ENCODE peak calls at places on chromosomes 6 and 20, in six cellular contexts. One of them, this sample, is unnamed.

GRCh38 chr6:41557305-41557704 is 11.1 kb downstream of the FOXP4 start:
- DNase-seq in hepatocyte: no peak
- DNase-seq in GM23248: no peak
- DNase-seq in PC-9: no peak
- DNase-seq in neural progenitor cell: no peak
- DNase-seq in keratinocyte: no peak
- DNase-seq in this sample: no peak

GRCh38 chr6:139370047-139370706 is 4.3 kb downstream of the CITED2 start:
- DNase-seq in neural progenitor cell: peak; percentile 53
- DNase-seq in keratinocyte: no peak
- DNase-seq in PC-9: peak; percentile 2
- DNase-seq in GM23248: peak; percentile 81
- DNase-seq in hepatocyte: peak; percentile 62
- DNase-seq in this sample: peak; percentile 25

GRCh38 chr20:44041001-44041400 is 126.3 kb downstream of the TOX2 start:
- DNase-seq in keratinocyte: no peak
- DNase-seq in PC-9: no peak
- DNase-seq in hepatocyte: no peak
- DNase-seq in GM23248: no peak
- DNase-seq in neural progenitor cell: no peak
- DNase-seq in this sample: no peak

GRCh38 chr6:51468704-51469103 is 618.7 kb downstream of the PKHD1 start:
- DNase-seq in hepatocyte: no peak
- DNase-seq in PC-9: no peak
- DNase-seq in neural progenitor cell: no peak
- DNase-seq in keratinocyte: no peak
- DNase-seq in GM23248: no peak
- DNase-seq in this sample: no peak

GRCh38 chr6:111985202-111985731 is 68.6 kb upstream of the CCN6 start:
- DNase-seq in neural progenitor cell: no peak
- DNase-seq in PC-9: peak; percentile 65
- DNase-seq in hepatocyte: peak; percentile 82
- DNase-seq in GM23248: peak; percentile 98
- DNase-seq in keratinocyte: peak; percentile 77
- DNase-seq in this sample: peak; percentile 98

GRCh38 chr6:64896939-64897338 is 810.1 kb downstream of the EYS start:
- DNase-seq in neural progenitor cell: no peak
- DNase-seq in hepatocyte: no peak
- DNase-seq in PC-9: no peak
- DNase-seq in keratinocyte: no peak
- DNase-seq in GM23248: no peak
- DNase-seq in this sample: no peak

GRCh38 chr6:67664942-67665341 is 970.1 kb upstream of the ADGRB3 start:
- DNase-seq in hepatocyte: no peak
- DNase-seq in neural progenitor cell: no peak
- DNase-seq in GM23248: no peak
- DNase-seq in PC-9: no peak
- DNase-seq in keratinocyte: no peak
- DNase-seq in this sample: no peak

GRCh38 chr20:31979713-31980426 is 11.9 kb downstream of the XKR7 start:
- DNase-seq in neural progenitor cell: no peak
- DNase-seq in PC-9: no peak
- DNase-seq in keratinocyte: no peak
- DNase-seq in hepatocyte: no peak
- DNase-seq in GM23248: no peak
- DNase-seq in this sample: no peak

GRCh38 chr20:19070681-19071441 is 141.6 kb upstream of the SLC24A3 start:
- DNase-seq in keratinocyte: no peak
- DNase-seq in hepatocyte: no peak
- DNase-seq in neural progenitor cell: no peak
- DNase-seq in GM23248: no peak
- DNase-seq in PC-9: no peak
- DNase-seq in this sample: no peak

GRCh38 chr6:55980627-55981211 is 105.3 kb upstream of the BMP5 start:
- DNase-seq in keratinocyte: no peak
- DNase-seq in GM23248: peak; percentile 67
- DNase-seq in hepatocyte: peak; percentile 65
- DNase-seq in neural progenitor cell: peak; percentile 67
- DNase-seq in PC-9: peak; percentile 24
- DNase-seq in this sample: peak; percentile 8

GRCh38 chr20:7094438-7094997 is 327.0 kb downstream of the BMP2 start:
- DNase-seq in GM23248: peak; percentile 29
- DNase-seq in keratinocyte: no peak
- DNase-seq in neural progenitor cell: peak; percentile 74
- DNase-seq in PC-9: no peak
- DNase-seq in hepatocyte: peak; percentile 66
- DNase-seq in this sample: peak; percentile 62

GRCh38 chr20:23515250-23515939 is 24.5 kb downstream of the CST8 start:
- DNase-seq in hepatocyte: no peak
- DNase-seq in GM23248: peak; percentile 7
- DNase-seq in PC-9: no peak
- DNase-seq in neural progenitor cell: no peak
- DNase-seq in keratinocyte: no peak
- DNase-seq in this sample: no peak

GRCh38 chr20:37552415-37552814 is 24.7 kb upstream of the BLCAP start:
- DNase-seq in neural progenitor cell: no peak
- DNase-seq in GM23248: peak; percentile 46
- DNase-seq in keratinocyte: no peak
- DNase-seq in PC-9: no peak
- DNase-seq in hepatocyte: no peak
- DNase-seq in this sample: peak; percentile 54

GRCh38 chr6:41636803-41637178 is 1.5 kb upstream of the MDFI start:
- DNase-seq in neural progenitor cell: peak; percentile 37
- DNase-seq in PC-9: peak; percentile 86
- DNase-seq in hepatocyte: peak; percentile 89
- DNase-seq in keratinocyte: peak; percentile 60
- DNase-seq in GM23248: no peak
- DNase-seq in this sample: peak; percentile 91

GRCh38 chr20:5264807-5265206 is 51.9 kb downstream of the PROKR2 start:
- DNase-seq in neural progenitor cell: no peak
- DNase-seq in PC-9: no peak
- DNase-seq in keratinocyte: no peak
- DNase-seq in hepatocyte: no peak
- DNase-seq in GM23248: no peak
- DNase-seq in this sample: no peak

GRCh38 chr6:69868961-69869360 is 2.6 kb downstream of the COL19A1 start:
- DNase-seq in neural progenitor cell: peak; percentile 6
- DNase-seq in hepatocyte: no peak
- DNase-seq in PC-9: no peak
- DNase-seq in GM23248: no peak
- DNase-seq in keratinocyte: no peak
- DNase-seq in this sample: no peak

GRCh38 chr6:69865126-69865525 is 1.2 kb upstream of the COL19A1 start:
- DNase-seq in keratinocyte: no peak
- DNase-seq in neural progenitor cell: no peak
- DNase-seq in GM23248: peak; percentile 81
- DNase-seq in hepatocyte: no peak
- DNase-seq in PC-9: no peak
- DNase-seq in this sample: peak; percentile 52

GRCh38 chr6:69867075-69867911 is 937 bp downstream of the COL19A1 start:
- DNase-seq in hepatocyte: peak; percentile 84
- DNase-seq in keratinocyte: no peak
- DNase-seq in GM23248: peak; percentile 66
- DNase-seq in neural progenitor cell: peak; percentile 90
- DNase-seq in PC-9: no peak
- DNase-seq in this sample: peak; percentile 24

GRCh38 chr6:69868252-69868804 is 2.0 kb downstream of the COL19A1 start:
- DNase-seq in PC-9: no peak
- DNase-seq in GM23248: no peak
- DNase-seq in hepatocyte: no peak
- DNase-seq in neural progenitor cell: no peak
- DNase-seq in keratinocyte: no peak
- DNase-seq in this sample: no peak

GRCh38 chr6:69866351-69867074 is at the start of gene COL19A1:
- DNase-seq in PC-9: no peak
- DNase-seq in hepatocyte: peak; percentile 35
- DNase-seq in neural progenitor cell: peak; percentile 56
- DNase-seq in keratinocyte: no peak
- DNase-seq in GM23248: peak; percentile 16
- DNase-seq in this sample: no peak
- TF ChIP-seq EZH2 in PC-9: no peak
- TF ChIP-seq EZH2 in hepatocyte: no peak
- TF ChIP-seq EZH2 in neural progenitor cell: peak; percentile 76
- TF ChIP-seq EZH2 in keratinocyte: peak; percentile 86
- TF ChIP-seq EZH2 in GM23248: no peak
- TF ChIP-seq EZH2 in this sample: peak; percentile 80

DNA sequence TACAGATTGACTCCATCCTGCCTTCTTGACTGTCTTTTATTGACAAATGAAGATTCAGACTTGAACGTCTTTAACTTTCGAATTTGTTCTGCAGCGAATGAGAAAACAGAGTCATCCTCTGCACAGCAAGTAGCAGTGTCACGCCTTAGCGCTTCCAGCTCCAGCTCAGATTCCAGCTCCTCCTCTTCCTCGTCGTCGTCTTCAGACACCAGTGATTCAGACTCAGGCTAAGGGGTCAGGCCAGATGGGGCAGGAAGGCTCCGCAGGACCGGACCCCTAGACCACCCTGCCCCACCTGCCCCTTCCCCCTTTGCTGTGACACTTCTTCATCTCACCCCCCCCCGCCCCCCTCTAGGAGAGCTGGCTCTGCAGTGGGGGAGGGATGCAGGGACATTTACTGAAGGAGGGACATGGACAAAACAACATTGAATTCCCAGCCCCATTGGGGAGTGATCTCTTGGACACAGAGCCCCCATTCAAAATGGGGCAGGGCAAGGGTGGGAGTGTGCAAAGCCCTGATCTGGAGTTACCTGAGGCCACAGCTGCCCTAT is 12.2 kb downstream of the BRD2 start:
- DNase-seq in keratinocyte: no peak
- DNase-seq in neural progenitor cell: no peak
- DNase-seq in PC-9: no peak
- DNase-seq in GM23248: peak; percentile 50
- DNase-seq in hepatocyte: no peak
- DNase-seq in this sample: no peak
- H3K36me3 ChIP-seq in keratinocyte: peaks cover 45% of the 10 kb centered on the region
- H3K36me3 ChIP-seq in neural progenitor cell: peaks cover 44% of the 10 kb centered on the region
- H3K36me3 ChIP-seq in PC-9: peaks cover 57% of the 10 kb centered on the region
- H3K36me3 ChIP-seq in GM23248: peaks cover 70% of the 10 kb centered on the region
- H3K36me3 ChIP-seq in hepatocyte: peaks cover 11% of the 10 kb centered on the region
- H3K36me3 ChIP-seq in this sample: peaks cover 57% of the 10 kb centered on the region

DNA sequence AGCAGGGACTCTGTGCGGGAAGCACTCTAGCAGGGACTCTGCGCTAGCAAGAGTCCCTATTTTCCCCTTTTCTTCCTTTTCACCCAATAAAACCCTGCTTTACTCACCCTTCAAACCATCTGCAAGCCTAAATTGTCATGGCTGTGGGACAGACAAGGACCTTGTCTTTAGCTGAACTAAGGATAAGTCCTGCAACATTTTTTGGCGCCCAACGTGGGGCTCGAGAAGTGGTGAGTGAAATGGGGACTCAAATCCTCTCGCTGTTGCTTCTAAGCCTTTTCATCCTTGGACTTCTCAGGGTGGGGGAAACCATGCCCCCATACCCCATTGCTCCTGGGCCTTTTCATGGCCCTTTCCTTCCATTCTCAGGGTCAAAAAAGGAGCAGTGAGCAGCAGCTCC is 46.4 kb downstream of the IMPG1 start:
- DNase-seq in PC-9: no peak
- DNase-seq in hepatocyte: no peak
- DNase-seq in neural progenitor cell: peak; percentile 45
- DNase-seq in GM23248: no peak
- DNase-seq in keratinocyte: no peak
- DNase-seq in this sample: peak; percentile 18
- H3K9me3 ChIP-seq in PC-9: no peaks in the 10 kb centered on the region
- H3K9me3 ChIP-seq in hepatocyte: peaks cover 4% of the 10 kb centered on the region
- H3K9me3 ChIP-seq in neural progenitor cell: peaks cover 22% of the 10 kb centered on the region
- H3K9me3 ChIP-seq in GM23248: no peaks in the 10 kb centered on the region
- H3K9me3 ChIP-seq in keratinocyte: peaks cover 6% of the 10 kb centered on the region
- H3K9me3 ChIP-seq in this sample: peaks cover 14% of the 10 kb centered on the region

GRCh38 chr20:3674447-3674846 is 7.4 kb downstream of the ADAM33 start:
- DNase-seq in GM23248: no peak
- DNase-seq in neural progenitor cell: no peak
- DNase-seq in PC-9: no peak
- DNase-seq in hepatocyte: no peak
- DNase-seq in keratinocyte: no peak
- DNase-seq in this sample: no peak
- TF ChIP-seq EZH2 in GM23248: no peak
- TF ChIP-seq EZH2 in neural progenitor cell: no peak
- TF ChIP-seq EZH2 in PC-9: no peak
- TF ChIP-seq EZH2 in hepatocyte: no peak
- TF ChIP-seq EZH2 in keratinocyte: no peak
- TF ChIP-seq EZH2 in this sample: no peak

DNA sequence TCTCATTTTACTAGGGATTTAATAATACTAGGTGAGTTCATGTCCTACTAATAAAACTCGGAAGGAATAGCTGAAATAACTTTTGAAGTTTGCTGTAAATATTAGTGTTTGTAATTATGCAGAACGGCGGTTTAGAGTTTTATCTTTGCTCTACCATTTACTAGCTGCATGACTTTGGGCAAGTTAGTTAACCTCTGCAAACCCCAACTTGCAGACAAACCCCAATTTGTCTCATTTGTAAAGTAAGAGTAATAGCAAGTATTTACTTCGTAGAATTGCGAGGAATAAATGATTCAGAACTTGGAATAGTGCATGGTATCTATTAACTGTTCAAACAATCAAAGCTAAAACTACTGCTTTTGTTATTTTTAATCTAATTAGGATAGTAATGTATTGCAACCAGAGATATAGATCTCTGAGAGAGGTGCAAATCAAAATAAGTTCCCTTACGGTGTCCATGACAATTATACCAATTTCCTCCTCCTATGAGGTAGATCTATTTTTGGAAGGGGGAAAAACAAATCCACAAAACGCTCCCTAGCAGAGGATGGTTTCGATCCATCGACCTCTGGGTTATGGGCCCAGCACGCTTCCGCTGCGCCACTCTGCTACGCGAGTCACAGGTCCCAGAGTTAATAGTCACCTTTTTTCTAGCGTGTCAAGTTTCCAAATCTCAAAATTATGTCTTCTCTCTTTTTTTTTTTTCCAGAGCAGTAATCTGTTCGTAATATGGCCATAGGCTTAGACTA is 35.1 kb upstream of the BTN3A2 start:
- DNase-seq in neural progenitor cell: peak; percentile 75
- DNase-seq in GM23248: peak; percentile 55
- DNase-seq in hepatocyte: peak; percentile 73
- DNase-seq in PC-9: peak; percentile 71
- DNase-seq in keratinocyte: no peak
- DNase-seq in this sample: peak; percentile 51
- H3K36me3 ChIP-seq in neural progenitor cell: no peaks in the 10 kb centered on the region
- H3K36me3 ChIP-seq in GM23248: no peaks in the 10 kb centered on the region
- H3K36me3 ChIP-seq in hepatocyte: no peaks in the 10 kb centered on the region
- H3K36me3 ChIP-seq in PC-9: no peaks in the 10 kb centered on the region
- H3K36me3 ChIP-seq in keratinocyte: no peaks in the 10 kb centered on the region
- H3K36me3 ChIP-seq in this sample: no peaks in the 10 kb centered on the region

DNA sequence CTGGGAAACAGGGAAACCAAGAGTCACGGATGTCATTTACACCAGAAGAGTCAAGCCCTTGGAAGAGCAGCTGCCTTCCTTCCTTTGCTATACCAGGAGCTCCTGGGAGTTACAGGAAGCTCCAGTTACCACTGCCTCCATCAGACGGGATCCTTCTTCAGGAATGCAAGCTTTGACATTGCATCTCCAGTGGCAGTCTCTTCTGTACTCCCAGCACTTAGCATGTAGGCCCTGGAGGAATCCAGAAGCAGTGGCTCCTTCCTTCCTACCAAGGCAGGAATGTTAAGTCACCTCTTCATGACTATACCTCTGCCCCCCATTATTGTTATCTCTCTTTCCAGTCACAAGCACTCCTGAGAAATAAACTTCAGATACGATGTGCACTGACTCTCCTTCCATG is 836.0 kb downstream of the MAFB start:
- DNase-seq in PC-9: no peak
- DNase-seq in GM23248: no peak
- DNase-seq in hepatocyte: no peak
- DNase-seq in neural progenitor cell: peak; percentile 27
- DNase-seq in keratinocyte: no peak
- DNase-seq in this sample: no peak
- H3K9me3 ChIP-seq in PC-9: no peaks in the 10 kb centered on the region
- H3K9me3 ChIP-seq in GM23248: no peaks in the 10 kb centered on the region
- H3K9me3 ChIP-seq in hepatocyte: no peaks in the 10 kb centered on the region
- H3K9me3 ChIP-seq in neural progenitor cell: no peaks in the 10 kb centered on the region
- H3K9me3 ChIP-seq in keratinocyte: no peaks in the 10 kb centered on the region
- H3K9me3 ChIP-seq in this sample: no peaks in the 10 kb centered on the region

This sample was measured in mammary epithelial cell.